ENCODE peak calls at places on chromosome 19, in eight cellular contexts. H is HCT116, Y is GM23338, C is SK-N-SH, S is K562, W is HL-60, D is GM12878, Z is HepG2. U is an unnamed sample. For H3K27me3, the result is how much of the 10 kb centered on the place peaks cover.

GRCh38 chr19:4518345-4519171 is at the start of gene PLIN4:
- DNase-seq in W (peak), D (no peak), Y (peak), S (no peak), Z (peak), H (no peak), C (no peak), U (no peak)

GRCh38 chr19:49590971-49591730 is at the start of gene PRR12:
- DNase-seq in Z (peak), S (peak), W (peak), D (no peak), C (peak), Y (peak), H (no peak), U (no peak)

GRCh38 chr19:4618019-4618418 is 21.3 kb upstream of the TNFAIP8L1 start:
- DNase-seq in D (no peak), C (no peak), Z (no peak), W (no peak), H (no peak), S (no peak), Y (no peak), U (no peak)

GRCh38 chr19:38543807-38544568 is 73.8 kb downstream of the MAP4K1 start:
- DNase-seq in S (peak), W (no peak), Z (peak), C (peak), H (peak), Y (peak), D (peak), U (peak)

GRCh38 chr19:6739390-6739883 is at the start of gene TRIP10:
- DNase-seq in S (peak), Y (peak), C (peak), D (no peak), Z (peak), W (peak), H (no peak), U (no peak)

GRCh38 chr19:48724796-48725753 is 5.5 kb upstream of the MAMSTR start:
- DNase-seq in D (no peak), W (peak), S (peak), C (peak), H (peak), Y (peak), Z (no peak), U (no peak)

GRCh38 chr19:11481777-11482383 is 1.0 kb upstream of the ELAVL3 start:
- DNase-seq in S (peak), Z (peak), H (no peak), Y (peak), D (peak), C (peak), W (peak), U (peak)

GRCh38 chr19:18559685-18560084 is 2.0 kb downstream of the KXD1 start:
- DNase-seq in C (no peak), S (no peak), H (no peak), W (no peak), D (no peak), Z (no peak), Y (no peak), U (no peak)

GRCh38 chr19:5762608-5763217 is 21.8 kb downstream of the PRR22 start:
- DNase-seq in C (no peak), Z (no peak), S (no peak), Y (no peak), W (no peak), H (no peak), D (no peak), U (no peak)

GRCh38 chr19:51750381-51751124 is 1.1 kb downstream of the FPR1 start:
- DNase-seq in S (no peak), W (no peak), H (no peak), D (no peak), C (no peak), Z (no peak), Y (no peak), U (no peak)

GRCh38 chr19:6710273-6711077 is 10.0 kb downstream of the C3 start:
- DNase-seq in W (no peak), H (no peak), Z (no peak), Y (peak), C (no peak), D (no peak), S (peak), U (no peak)

GRCh38 chr19:44740351-44740824 is 8.1 kb upstream of the BCL3 start:
- DNase-seq in Z (peak), W (no peak), Y (no peak), H (peak), C (no peak), D (no peak), S (peak), U (no peak)

GRCh38 chr19:15369594-15369891 is 10.0 kb downstream of the AKAP8 start:
- DNase-seq in Y (no peak), D (no peak), H (no peak), S (no peak), Z (no peak), C (no peak), W (no peak), U (no peak)

GRCh38 chr19:49290517-49290916 is 34.5 kb downstream of the SLC6A16 start:
- DNase-seq in S (no peak), W (no peak), C (no peak), D (no peak), Y (no peak), Z (no peak), H (no peak), U (no peak)

GRCh38 chr19:42333018-42333417 is 7.6 kb downstream of the MEGF8 start:
- DNase-seq in W (no peak), Y (no peak), Z (no peak), D (no peak), C (no peak), H (no peak), S (no peak), U (no peak)

GRCh38 chr19:46296722-46297431 is at the start of gene HIF3A:
- DNase-seq in S (peak), Y (peak), Z (no peak), D (no peak), H (no peak), C (peak), W (no peak), U (no peak)

GRCh38 chr19:42292042-42292960 is 9.6 kb upstream of the PRR19 start:
- DNase-seq in Y (no peak), H (no peak), W (no peak), S (no peak), Z (no peak), D (no peak), C (no peak), U (no peak)

GRCh38 chr19:43682824-43683661 is 13.1 kb upstream of the PLAUR start:
- DNase-seq in W (no peak), S (peak), C (no peak), H (no peak), D (no peak), Z (no peak), Y (no peak), U (no peak)
- H3K27me3 ChIP-seq in W (under half), S (under half), C (under half), H (under half), D (under half), Z (under half), Y (under half), U (under half)

GRCh38 chr19:8567522-8568172 is 9.6 kb downstream of the MYO1F start:
- DNase-seq in W (peak), D (no peak), Z (no peak), H (no peak), C (no peak), S (no peak), Y (no peak), U (no peak)
- TF ChIP-seq REST in W (no peak), D (no peak), Z (no peak), H (no peak), C (no peak), S (no peak), Y (no peak), U (no peak)

GRCh38 chr19:53907690-53908089 is 1.4 kb upstream of the CACNG7 start:
- DNase-seq in C (no peak), D (no peak), S (no peak), Z (no peak), W (no peak), Y (no peak), H (no peak), U (no peak)

GRCh38 chr19:53905787-53906186 is 3.3 kb upstream of the CACNG7 start:
- DNase-seq in Y (peak), Z (no peak), S (no peak), C (no peak), D (no peak), H (no peak), W (no peak), U (no peak)

GRCh38 chr19:53908106-53908932 is 759 bp upstream of the CACNG7 start:
- DNase-seq in W (peak), Y (peak), C (peak), D (no peak), Z (no peak), S (peak), H (no peak), U (no peak)

GRCh38 chr19:53906211-53907192 is 2.6 kb upstream of the CACNG7 start:
- DNase-seq in H (no peak), Z (no peak), W (peak), D (no peak), S (peak), Y (peak), C (peak), U (no peak)

GRCh38 chr19:53907193-53907581 is 1.9 kb upstream of the CACNG7 start:
- DNase-seq in C (peak), Z (no peak), H (no peak), S (no peak), D (no peak), W (no peak), Y (peak), U (no peak)
- H3K27me3 ChIP-seq in C (under half), Z (under half), H (under half), S (under half), D (under half), W (under half), Y (under half), U (under half)

GRCh38 chr19:13621413-13621812 is 115.1 kb upstream of the CACNA1A start:
- DNase-seq in C (no peak), H (peak), D (no peak), Y (peak), W (no peak), Z (no peak), S (no peak), U (peak)

GRCh38 chr19:13615890-13616289 is 109.6 kb upstream of the CACNA1A start:
- DNase-seq in Y (no peak), W (no peak), C (no peak), S (no peak), D (no peak), H (no peak), Z (no peak), U (no peak)

GRCh38 chr19:13623686-13624405 is 117.6 kb upstream of the CACNA1A start:
- DNase-seq in Z (no peak), H (no peak), W (no peak), D (no peak), C (no peak), Y (peak), S (no peak), U (no peak)

GRCh38 chr19:13622727-13623126 is 116.4 kb upstream of the CACNA1A start:
- DNase-seq in W (no peak), H (no peak), C (no peak), S (no peak), D (no peak), Z (no peak), Y (peak), U (no peak)

DNA sequence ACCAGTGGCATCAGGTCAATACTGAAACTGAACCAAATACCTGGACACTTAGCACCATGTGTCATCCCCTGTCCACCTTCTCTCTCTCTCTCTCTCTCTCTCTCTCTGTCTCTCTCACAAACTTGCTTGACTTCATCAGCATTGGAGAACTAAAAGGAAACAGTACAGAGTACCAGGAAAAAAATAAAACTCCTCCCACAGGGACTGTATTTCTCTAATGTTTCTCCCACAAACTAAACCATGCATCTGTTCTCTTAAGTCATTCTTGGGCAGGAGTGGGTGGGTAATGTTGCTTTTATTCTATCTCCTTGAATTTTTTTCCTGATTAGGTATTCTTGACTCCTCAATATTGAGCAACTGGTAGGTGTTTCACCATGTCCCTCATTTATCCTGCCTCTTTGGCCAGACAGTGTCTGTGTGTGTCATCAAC is 112.9 kb upstream of the CACNA1A start:
- DNase-seq in D (no peak), Y (no peak), W (no peak), S (no peak), C (no peak), H (no peak), Z (no peak), U (no peak)
- TF ChIP-seq REST in D (no peak), Y (no peak), W (no peak), S (no peak), C (no peak), H (no peak), Z (no peak), U (no peak)

GRCh38 chr19:31266196-31266595 is 83.0 kb downstream of the TSHZ3 start:
- DNase-seq in D (no peak), W (no peak), Y (no peak), S (no peak), Z (no peak), C (no peak), H (no peak), U (no peak)
- H3K27me3 ChIP-seq in D (under half), W (under half), Y (under half), S (under half), Z (under half), C (under half), H (under half), U (under half)

GRCh38 chr19:1084024-1084868 is 10.9 kb downstream of the POLR2E start:
- DNase-seq in Z (no peak), H (no peak), D (no peak), W (no peak), Y (no peak), C (no peak), S (no peak), U (no peak)

GRCh38 chr19:1082165-1082927 is 12.8 kb downstream of the POLR2E start:
- DNase-seq in Y (peak), D (no peak), C (peak), W (no peak), H (peak), S (peak), Z (no peak), U (no peak)

GRCh38 chr19:1081301-1082164 is 13.6 kb downstream of the POLR2E start:
- DNase-seq in Z (no peak), S (no peak), D (no peak), W (no peak), C (no peak), H (no peak), Y (peak), U (no peak)

GRCh38 chr19:1085053-1085658 is 10.0 kb downstream of the POLR2E start:
- DNase-seq in Y (no peak), Z (no peak), H (no peak), D (no peak), S (no peak), W (no peak), C (no peak), U (no peak)

GRCh38 chr19:1082928-1083816 is 12.0 kb downstream of the POLR2E start:
- DNase-seq in C (no peak), D (no peak), H (no peak), Y (no peak), Z (no peak), W (no peak), S (no peak), U (no peak)
- TF ChIP-seq REST in C (no peak), D (no peak), H (no peak), Y (no peak), Z (no peak), W (no peak), S (no peak), U (no peak)